ENCODE peak calls at places on chromosomes 5 and 9, in ten cellular contexts. C is mesendoderm; M is lower lobe of right lung; Q is endothelial cell of umbilical vein; H is activated naive CD4-positive, alpha-beta T cell treated with anti-CD3 and anti-CD28 coated beads, Interleukin-2, amount 10 ng/mL, durations not matched to agents 7 days and 5 days; Y is hippocampal formation; D is MG63; Z is right lobe of liver; R is heart right ventricle; L is iPS DF 6.9. U is an unnamed sample.
A peak's percentile ranks its signal among the peaks of the same experiment; 100 is the strongest.

GRCh38 chr5:82277613-82277986 is 554 bp downstream of the RPS23 start:
- DNase-seq in C (peak; percentile 36), M (no peak), Q (no peak), H (no peak), Y (no peak), D (no peak), Z (no peak), R (no peak), L (no peak), U (no peak)

GRCh38 chr5:156505101-156505500 is 178.1 kb downstream of the SGCD start:
- DNase-seq in C (no peak), M (no peak), Q (no peak), H (no peak), Y (no peak), D (no peak), Z (no peak), R (no peak), L (no peak), U (no peak)

GRCh38 chr5:64869419-64869818 is 100.7 kb downstream of the CWC27 start:
- DNase-seq in C (peak; percentile 59), M (no peak), Q (peak; percentile 56), H (no peak), Y (no peak), D (peak; percentile 27), Z (no peak), R (no peak), L (no peak), U (no peak)

GRCh38 chr5:9196403-9197224 is 349.3 kb downstream of the SEMA5A start:
- DNase-seq in C (peak; percentile 75), M (no peak), Q (no peak), H (no peak), Y (peak; percentile 9), D (peak; percentile 39), Z (no peak), R (no peak), L (no peak), U (no peak)

GRCh38 chr9:7782390-7783120 is 17.0 kb downstream of the DMAC1 start:
- DNase-seq in C (no peak), M (no peak), Q (no peak), H (no peak), Y (no peak), D (no peak), Z (no peak), R (no peak), L (no peak), U (no peak)

GRCh38 chr5:14675865-14676300 is 11.4 kb downstream of the OTULIN start:
- DNase-seq in C (no peak), M (no peak), Q (no peak), H (no peak), Y (no peak), D (no peak), Z (no peak), R (no peak), L (no peak), U (no peak)

GRCh38 chr5:663436-664342 is 29.5 kb downstream of the TPPP start:
- DNase-seq in C (no peak), M (peak; percentile 47), Q (no peak), H (no peak), Y (no peak), D (no peak), Z (no peak), R (no peak), L (no peak), U (no peak)

GRCh38 chr5:57538341-57538955 is 55.8 kb upstream of the ACTBL2 start:
- DNase-seq in C (no peak), M (no peak), Q (no peak), H (no peak), Y (peak; percentile 28), D (peak; percentile 81), Z (no peak), R (no peak), L (no peak), U (no peak)

GRCh38 chr5:149403923-149404745 is 25.0 kb upstream of the IL17B start:
- DNase-seq in C (peak; percentile 34), M (no peak), Q (no peak), H (no peak), Y (no peak), D (no peak), Z (no peak), R (no peak), L (no peak), U (no peak)

GRCh38 chr9:129936222-129936621 is 101.0 kb downstream of the USP20 start:
- DNase-seq in C (no peak), M (no peak), Q (no peak), H (no peak), Y (peak; percentile 13), D (no peak), Z (peak; percentile 76), R (no peak), L (no peak), U (no peak)

GRCh38 chr5:43432486-43433365 is 20.5 kb upstream of the CCL28 start:
- DNase-seq in C (peak; percentile 80), M (peak; percentile 82), Q (no peak), H (no peak), Y (no peak), D (peak; percentile 73), Z (peak; percentile 83), R (peak; percentile 59), L (no peak), U (no peak)

GRCh38 chr5:174145821-174146220 is 100.3 kb downstream of the NSG2 start:
- DNase-seq in C (peak; percentile 83), M (no peak), Q (no peak), H (no peak), Y (peak; percentile 70), D (peak; percentile 28), Z (no peak), R (no peak), L (peak; percentile 9), U (no peak)

GRCh38 chr5:17378346-17378984 is 119.6 kb upstream of the TAF11L2 start:
- DNase-seq in C (no peak), M (no peak), Q (no peak), H (no peak), Y (no peak), D (peak; percentile 27), Z (no peak), R (no peak), L (no peak), U (no peak)

GRCh38 chr9:134494905-134495304 is 146.7 kb upstream of the COL5A1 start:
- DNase-seq in C (no peak), M (no peak), Q (no peak), H (no peak), Y (no peak), D (no peak), Z (no peak), R (no peak), L (no peak), U (no peak)

GRCh38 chr5:172690258-172691075 is 49.4 kb downstream of the NEURL1B start:
- DNase-seq in C (no peak), M (no peak), Q (no peak), H (no peak), Y (no peak), D (no peak), Z (peak; percentile 30), R (peak; percentile 54), L (no peak), U (no peak)

GRCh38 chr9:38129366-38129765 is 60.3 kb upstream of the SHB start:
- DNase-seq in C (no peak), M (peak; percentile 51), Q (no peak), H (no peak), Y (no peak), D (no peak), Z (no peak), R (no peak), L (no peak), U (no peak)

GRCh38 chr5:219492-219891 is 1.4 kb downstream of the SDHA start:
- DNase-seq in C (peak; percentile 6), M (no peak), Q (peak; percentile 79), H (peak; percentile 44), Y (no peak), D (peak; percentile 25), Z (no peak), R (no peak), L (no peak), U (no peak)

GRCh38 chr9:35051069-35051967 is 21.1 kb downstream of the VCP start:
- DNase-seq in C (peak; percentile 80), M (no peak), Q (peak; percentile 56), H (peak; percentile 72), Y (no peak), D (peak; percentile 16), Z (no peak), R (no peak), L (no peak), U (no peak)

GRCh38 chr5:42806004-42806700 is 5.5 kb downstream of the SELENOP start:
- DNase-seq in C (no peak), M (no peak), Q (no peak), H (no peak), Y (no peak), D (no peak), Z (no peak), R (no peak), L (no peak), U (no peak)

GRCh38 chr5:140966293-140967225 is at the start of gene PCDHAC2:
- DNase-seq in C (peak; percentile 93), M (peak; percentile 70), Q (peak; percentile 62), H (no peak), Y (peak; percentile 69), D (peak; percentile 69), Z (peak; percentile 56), R (peak; percentile 16), L (peak; percentile 54), U (no peak)

GRCh38 chr5:133333561-133334150 is 278.7 kb downstream of the FSTL4 start:
- DNase-seq in C (no peak), M (no peak), Q (no peak), H (no peak), Y (no peak), D (no peak), Z (no peak), R (no peak), L (no peak), U (no peak)

GRCh38 chr5:151463137-151464029 is 16.0 kb downstream of the SLC36A1 start:
- DNase-seq in C (peak; percentile 59), M (no peak), Q (no peak), H (no peak), Y (no peak), D (no peak), Z (no peak), R (no peak), L (peak; percentile 41), U (peak; percentile 83)

GRCh38 chr9:134888603-134889195 is 8.1 kb downstream of the FCN2 start:
- DNase-seq in C (no peak), M (peak; percentile 24), Q (no peak), H (no peak), Y (no peak), D (no peak), Z (peak; percentile 52), R (no peak), L (no peak), U (no peak)